ENCODE peak calls at places on chromosomes 4 and X, in ten cellular contexts. One of them, this sample, is unnamed.

GRCh38 chr4:70722199-70722791 is 531 bp downstream of the RUFY3 start:
- DNase-seq in IMR-90: peak
- DNase-seq in HCT116: no peak
- DNase-seq in fibroblast of lung: peak
- DNase-seq in H9: no peak
- DNase-seq in neural progenitor cell: no peak
- DNase-seq in H1: no peak
- DNase-seq in MM.1S: no peak
- DNase-seq in HepG2: no peak
- DNase-seq in astrocyte: peak
- DNase-seq in this sample: no peak

GRCh38 chr4:2934813-2935761 is 28.1 kb downstream of the NOP14 start:
- DNase-seq in IMR-90: peak
- DNase-seq in HCT116: peak
- DNase-seq in fibroblast of lung: peak
- DNase-seq in H9: peak
- DNase-seq in neural progenitor cell: peak
- DNase-seq in H1: peak
- DNase-seq in MM.1S: peak
- DNase-seq in HepG2: peak
- DNase-seq in astrocyte: peak
- DNase-seq in this sample: peak

GRCh38 chr4:120835342-120835741 is 87.2 kb downstream of the PRDM5 start:
- DNase-seq in IMR-90: no peak
- DNase-seq in HCT116: no peak
- DNase-seq in fibroblast of lung: no peak
- DNase-seq in H9: no peak
- DNase-seq in neural progenitor cell: no peak
- DNase-seq in H1: no peak
- DNase-seq in MM.1S: no peak
- DNase-seq in HepG2: no peak
- DNase-seq in astrocyte: no peak
- DNase-seq in this sample: no peak

GRCh38 chr4:150297861-150298474 is 219.7 kb downstream of the DCLK2 start:
- DNase-seq in IMR-90: peak
- DNase-seq in HCT116: peak
- DNase-seq in fibroblast of lung: peak
- DNase-seq in H9: no peak
- DNase-seq in neural progenitor cell: peak
- DNase-seq in H1: no peak
- DNase-seq in MM.1S: peak
- DNase-seq in HepG2: peak
- DNase-seq in astrocyte: peak
- DNase-seq in this sample: peak

GRCh38 chr4:92387459-92388069 is 83.8 kb downstream of the GRID2 start:
- DNase-seq in IMR-90: peak
- DNase-seq in HCT116: peak
- DNase-seq in fibroblast of lung: peak
- DNase-seq in H9: no peak
- DNase-seq in neural progenitor cell: peak
- DNase-seq in H1: no peak
- DNase-seq in MM.1S: peak
- DNase-seq in HepG2: peak
- DNase-seq in astrocyte: peak
- DNase-seq in this sample: peak

GRCh38 chrX:39361736-39362135 is 560.5 kb downstream of the MID1IP1 start:
- DNase-seq in IMR-90: no peak
- DNase-seq in HCT116: no peak
- DNase-seq in fibroblast of lung: no peak
- DNase-seq in H9: no peak
- DNase-seq in neural progenitor cell: no peak
- DNase-seq in H1: no peak
- DNase-seq in MM.1S: no peak
- DNase-seq in HepG2: no peak
- DNase-seq in astrocyte: no peak
- DNase-seq in this sample: no peak

GRCh38 chr4:180665481-180665880 is 1577.7 kb upstream of the TENM3 start:
- DNase-seq in IMR-90: no peak
- DNase-seq in HCT116: no peak
- DNase-seq in fibroblast of lung: peak
- DNase-seq in H9: no peak
- DNase-seq in neural progenitor cell: no peak
- DNase-seq in H1: no peak
- DNase-seq in MM.1S: peak
- DNase-seq in HepG2: no peak
- DNase-seq in astrocyte: no peak
- DNase-seq in this sample: no peak

GRCh38 chr4:145276044-145276443 is 95.7 kb upstream of the OTUD4 start:
- DNase-seq in IMR-90: no peak
- DNase-seq in HCT116: no peak
- DNase-seq in fibroblast of lung: no peak
- DNase-seq in H9: no peak
- DNase-seq in neural progenitor cell: no peak
- DNase-seq in H1: no peak
- DNase-seq in MM.1S: no peak
- DNase-seq in HepG2: no peak
- DNase-seq in astrocyte: no peak
- DNase-seq in this sample: no peak

GRCh38 chrX:153554519-153555167 is 37.2 kb downstream of the ATP2B3 start:
- DNase-seq in IMR-90: peak
- DNase-seq in HCT116: peak
- DNase-seq in fibroblast of lung: peak
- DNase-seq in H9: peak
- DNase-seq in neural progenitor cell: peak
- DNase-seq in H1: peak
- DNase-seq in MM.1S: peak
- DNase-seq in HepG2: peak
- DNase-seq in astrocyte: no peak
- DNase-seq in this sample: peak

GRCh38 chr4:140296871-140297570 is 76.4 kb upstream of the SCOC start:
- DNase-seq in IMR-90: no peak
- DNase-seq in HCT116: peak
- DNase-seq in fibroblast of lung: peak
- DNase-seq in H9: no peak
- DNase-seq in neural progenitor cell: peak
- DNase-seq in H1: no peak
- DNase-seq in MM.1S: no peak
- DNase-seq in HepG2: no peak
- DNase-seq in astrocyte: peak
- DNase-seq in this sample: peak

GRCh38 chr4:106344324-106344970 is 24.1 kb downstream of the GIMD1 start:
- DNase-seq in IMR-90: peak
- DNase-seq in HCT116: no peak
- DNase-seq in fibroblast of lung: peak
- DNase-seq in H9: no peak
- DNase-seq in neural progenitor cell: no peak
- DNase-seq in H1: no peak
- DNase-seq in MM.1S: no peak
- DNase-seq in HepG2: peak
- DNase-seq in astrocyte: peak
- DNase-seq in this sample: peak

GRCh38 chrX:139898334-139898733 is 34.5 kb downstream of the ATP11C start:
- DNase-seq in IMR-90: no peak
- DNase-seq in HCT116: no peak
- DNase-seq in fibroblast of lung: no peak
- DNase-seq in H9: no peak
- DNase-seq in neural progenitor cell: no peak
- DNase-seq in H1: no peak
- DNase-seq in MM.1S: no peak
- DNase-seq in HepG2: no peak
- DNase-seq in astrocyte: no peak
- DNase-seq in this sample: no peak

GRCh38 chrX:75957107-75957610 is 172.1 kb upstream of the MAGEE2 start:
- DNase-seq in IMR-90: no peak
- DNase-seq in HCT116: no peak
- DNase-seq in fibroblast of lung: no peak
- DNase-seq in H9: no peak
- DNase-seq in neural progenitor cell: no peak
- DNase-seq in H1: no peak
- DNase-seq in MM.1S: no peak
- DNase-seq in HepG2: no peak
- DNase-seq in astrocyte: no peak
- DNase-seq in this sample: no peak

GRCh38 chr4:17096692-17097091 is 198.2 kb upstream of the LDB2 start:
- DNase-seq in IMR-90: peak
- DNase-seq in HCT116: no peak
- DNase-seq in fibroblast of lung: peak
- DNase-seq in H9: no peak
- DNase-seq in neural progenitor cell: no peak
- DNase-seq in H1: no peak
- DNase-seq in MM.1S: no peak
- DNase-seq in HepG2: no peak
- DNase-seq in astrocyte: no peak
- DNase-seq in this sample: no peak

GRCh38 chr4:4416981-4417380 is 30.1 kb downstream of the NSG1 start:
- DNase-seq in IMR-90: no peak
- DNase-seq in HCT116: no peak
- DNase-seq in fibroblast of lung: no peak
- DNase-seq in H9: peak
- DNase-seq in neural progenitor cell: no peak
- DNase-seq in H1: no peak
- DNase-seq in MM.1S: no peak
- DNase-seq in HepG2: no peak
- DNase-seq in astrocyte: no peak
- DNase-seq in this sample: no peak

GRCh38 chrX:147476008-147476407 is 435.7 kb upstream of the FMR1 start:
- DNase-seq in IMR-90: no peak
- DNase-seq in HCT116: no peak
- DNase-seq in fibroblast of lung: no peak
- DNase-seq in H9: no peak
- DNase-seq in neural progenitor cell: peak
- DNase-seq in H1: no peak
- DNase-seq in MM.1S: peak
- DNase-seq in HepG2: peak
- DNase-seq in astrocyte: no peak
- DNase-seq in this sample: no peak
- TF ChIP-seq CTCF in IMR-90: peak
- TF ChIP-seq CTCF in HCT116: no peak
- TF ChIP-seq CTCF in fibroblast of lung: no peak
- TF ChIP-seq CTCF in H9: peak
- TF ChIP-seq CTCF in neural progenitor cell: peak
- TF ChIP-seq CTCF in H1: no peak
- TF ChIP-seq CTCF in MM.1S: peak
- TF ChIP-seq CTCF in HepG2: peak
- TF ChIP-seq CTCF in astrocyte: no peak
- TF ChIP-seq CTCF in this sample: no peak

DNA sequence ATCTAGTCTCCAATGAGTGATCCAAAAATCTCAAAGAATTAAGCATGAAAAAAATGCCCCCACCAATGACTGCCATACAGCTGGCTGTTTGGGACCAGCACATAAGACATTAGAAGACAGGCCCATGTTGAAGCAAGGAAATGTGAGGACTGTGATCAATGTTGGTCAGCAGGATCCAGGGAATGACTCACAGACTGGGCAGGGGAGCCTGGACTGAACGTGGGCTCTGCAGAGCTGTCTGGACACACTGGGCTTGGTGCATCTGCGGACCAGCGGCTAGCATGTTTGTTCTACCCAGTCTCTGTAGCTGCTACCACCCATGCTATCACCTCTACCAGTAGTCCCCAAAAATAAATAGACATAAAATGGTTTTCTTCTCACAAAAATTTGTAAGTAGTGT is 108.6 kb downstream of the PALLD start:
- DNase-seq in IMR-90: peak
- DNase-seq in HCT116: no peak
- DNase-seq in fibroblast of lung: peak
- DNase-seq in H9: no peak
- DNase-seq in neural progenitor cell: peak
- DNase-seq in H1: no peak
- DNase-seq in MM.1S: no peak
- DNase-seq in HepG2: no peak
- DNase-seq in astrocyte: peak
- DNase-seq in this sample: peak
- H3K9ac ChIP-seq in IMR-90: no peak
- H3K9ac ChIP-seq in HCT116: peak
- H3K9ac ChIP-seq in fibroblast of lung: no peak
- H3K9ac ChIP-seq in H9: no peak
- H3K9ac ChIP-seq in neural progenitor cell: no peak
- H3K9ac ChIP-seq in H1: no peak
- H3K9ac ChIP-seq in MM.1S: no peak
- H3K9ac ChIP-seq in HepG2: no peak
- H3K9ac ChIP-seq in astrocyte: peak
- H3K9ac ChIP-seq in this sample: no peak

DNA sequence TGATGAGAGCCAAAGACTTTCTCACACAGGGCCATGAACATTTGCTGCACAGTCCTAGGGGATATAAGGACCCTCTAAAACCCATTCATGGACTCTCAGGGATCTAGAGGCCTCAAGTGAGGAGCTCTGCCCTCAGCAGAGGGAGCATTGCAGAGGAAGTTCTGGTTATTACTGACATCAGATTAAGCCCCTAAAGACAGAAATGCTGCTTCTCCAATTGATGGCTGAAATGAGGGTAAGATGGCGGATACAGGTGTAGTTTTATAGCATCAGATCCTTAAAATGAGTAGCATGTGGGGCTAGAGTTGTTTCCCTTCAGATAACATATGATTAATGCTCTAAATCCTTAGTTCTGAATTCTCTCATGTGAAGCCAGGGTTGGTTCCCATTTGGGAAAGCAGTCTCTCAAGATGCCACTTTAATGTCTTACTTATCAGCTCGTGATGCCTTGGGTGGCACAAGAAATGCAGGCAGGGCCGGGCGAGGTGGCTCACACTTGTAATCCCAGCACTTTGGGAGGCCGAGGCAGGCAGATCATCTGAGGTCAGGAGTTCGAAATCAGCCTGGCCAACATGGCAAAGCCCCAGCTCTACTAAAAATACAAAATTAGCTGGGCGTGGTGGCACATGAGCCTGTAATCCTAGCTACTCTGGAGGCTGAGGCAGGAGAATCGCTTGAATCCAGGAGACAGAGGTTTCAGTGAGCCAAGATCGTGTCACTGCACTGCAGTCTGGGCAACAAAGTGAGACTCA is 7.9 kb downstream of the RHOH start:
- DNase-seq in IMR-90: no peak
- DNase-seq in HCT116: no peak
- DNase-seq in fibroblast of lung: no peak
- DNase-seq in H9: no peak
- DNase-seq in neural progenitor cell: no peak
- DNase-seq in H1: no peak
- DNase-seq in MM.1S: peak
- DNase-seq in HepG2: no peak
- DNase-seq in astrocyte: no peak
- DNase-seq in this sample: no peak
- H3K4me2 ChIP-seq in IMR-90: no peak
- H3K4me2 ChIP-seq in HCT116: no peak
- H3K4me2 ChIP-seq in fibroblast of lung: no peak
- H3K4me2 ChIP-seq in H9: no peak
- H3K4me2 ChIP-seq in neural progenitor cell: no peak
- H3K4me2 ChIP-seq in H1: no peak
- H3K4me2 ChIP-seq in MM.1S: peak
- H3K4me2 ChIP-seq in HepG2: no peak
- H3K4me2 ChIP-seq in astrocyte: no peak
- H3K4me2 ChIP-seq in this sample: no peak

DNA sequence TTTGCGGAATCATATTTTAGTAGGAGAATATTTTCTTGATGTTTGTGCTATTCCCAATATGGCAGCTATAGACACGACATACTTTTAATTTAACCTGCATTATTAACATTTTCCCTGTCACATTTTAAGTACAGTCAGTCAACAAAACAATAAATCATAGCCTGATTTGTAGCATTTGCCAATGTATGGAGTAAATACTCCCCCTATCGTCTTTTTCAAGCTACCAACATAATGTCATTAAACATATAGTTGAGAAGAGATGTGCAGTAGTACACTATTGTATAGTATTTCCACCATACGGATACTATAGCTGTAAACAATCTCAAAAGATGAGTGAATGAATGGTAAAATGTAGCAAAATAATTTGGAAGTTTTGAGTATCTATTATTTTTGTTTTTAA is 303.7 kb upstream of the MAGEB2 start:
- DNase-seq in IMR-90: no peak
- DNase-seq in HCT116: no peak
- DNase-seq in fibroblast of lung: no peak
- DNase-seq in H9: no peak
- DNase-seq in neural progenitor cell: no peak
- DNase-seq in H1: no peak
- DNase-seq in MM.1S: no peak
- DNase-seq in HepG2: no peak
- DNase-seq in astrocyte: no peak
- DNase-seq in this sample: no peak
- TF ChIP-seq CTCF in IMR-90: peak
- TF ChIP-seq CTCF in HCT116: no peak
- TF ChIP-seq CTCF in fibroblast of lung: no peak
- TF ChIP-seq CTCF in H9: peak
- TF ChIP-seq CTCF in neural progenitor cell: no peak
- TF ChIP-seq CTCF in H1: no peak
- TF ChIP-seq CTCF in MM.1S: peak
- TF ChIP-seq CTCF in HepG2: no peak
- TF ChIP-seq CTCF in astrocyte: no peak
- TF ChIP-seq CTCF in this sample: peak

This sample was measured in mammary epithelial cell.